ENCODE peak calls at places on chromosomes 3 and 15, in eight cellular contexts. One of them, this sample, is unnamed.

GRCh38 chr15:31325432-31325975 is 1.1 kb upstream of the KLF13 start:
- DNase-seq in spleen: peak
- DNase-seq in HL-60: peak
- DNase-seq in AG09319: no peak
- DNase-seq in epithelial cell of esophagus: peak
- DNase-seq in sigmoid colon: peak
- DNase-seq in kidney tubule cell: no peak
- DNase-seq in amniotic stem cell: no peak
- DNase-seq in this sample: no peak

GRCh38 chr15:41480396-41481140 is 13.1 kb upstream of the ITPKA start:
- DNase-seq in spleen: no peak
- DNase-seq in HL-60: no peak
- DNase-seq in AG09319: no peak
- DNase-seq in epithelial cell of esophagus: no peak
- DNase-seq in sigmoid colon: no peak
- DNase-seq in kidney tubule cell: no peak
- DNase-seq in amniotic stem cell: no peak
- DNase-seq in this sample: no peak

GRCh38 chr15:80780416-80781221 is 1.4 kb downstream of the CEMIP start:
- DNase-seq in spleen: no peak
- DNase-seq in HL-60: no peak
- DNase-seq in AG09319: no peak
- DNase-seq in epithelial cell of esophagus: peak
- DNase-seq in sigmoid colon: no peak
- DNase-seq in kidney tubule cell: peak
- DNase-seq in amniotic stem cell: no peak
- DNase-seq in this sample: peak

GRCh38 chr3:108223928-108224327 is 1.7 kb upstream of the IFT57 start:
- DNase-seq in spleen: no peak
- DNase-seq in HL-60: peak
- DNase-seq in AG09319: no peak
- DNase-seq in epithelial cell of esophagus: peak
- DNase-seq in sigmoid colon: no peak
- DNase-seq in kidney tubule cell: no peak
- DNase-seq in amniotic stem cell: no peak
- DNase-seq in this sample: no peak

GRCh38 chr3:45647148-45647619 is 42.0 kb upstream of the SACM1L start:
- DNase-seq in spleen: no peak
- DNase-seq in HL-60: peak
- DNase-seq in AG09319: no peak
- DNase-seq in epithelial cell of esophagus: peak
- DNase-seq in sigmoid colon: no peak
- DNase-seq in kidney tubule cell: peak
- DNase-seq in amniotic stem cell: peak
- DNase-seq in this sample: peak

GRCh38 chr3:193470710-193471109 is 84.0 kb downstream of the ATP13A4 start:
- DNase-seq in spleen: no peak
- DNase-seq in HL-60: no peak
- DNase-seq in AG09319: no peak
- DNase-seq in epithelial cell of esophagus: no peak
- DNase-seq in sigmoid colon: no peak
- DNase-seq in kidney tubule cell: no peak
- DNase-seq in amniotic stem cell: no peak
- DNase-seq in this sample: no peak

GRCh38 chr15:69881310-69881660 is 216.4 kb downstream of the TLE3 start:
- DNase-seq in spleen: no peak
- DNase-seq in HL-60: no peak
- DNase-seq in AG09319: no peak
- DNase-seq in epithelial cell of esophagus: peak
- DNase-seq in sigmoid colon: no peak
- DNase-seq in kidney tubule cell: peak
- DNase-seq in amniotic stem cell: no peak
- DNase-seq in this sample: peak

GRCh38 chr3:133040696-133041523 is 2.7 kb downstream of the TMEM108 start:
- DNase-seq in spleen: no peak
- DNase-seq in HL-60: peak
- DNase-seq in AG09319: peak
- DNase-seq in epithelial cell of esophagus: peak
- DNase-seq in sigmoid colon: peak
- DNase-seq in kidney tubule cell: peak
- DNase-seq in amniotic stem cell: peak
- DNase-seq in this sample: peak

GRCh38 chr3:45896956-45897355 is 10.6 kb downstream of the CCR9 start:
- DNase-seq in spleen: no peak
- DNase-seq in HL-60: no peak
- DNase-seq in AG09319: no peak
- DNase-seq in epithelial cell of esophagus: peak
- DNase-seq in sigmoid colon: no peak
- DNase-seq in kidney tubule cell: peak
- DNase-seq in amniotic stem cell: no peak
- DNase-seq in this sample: no peak

GRCh38 chr3:177498037-177498857 is 301.0 kb upstream of the TBL1XR1 start:
- DNase-seq in spleen: no peak
- DNase-seq in HL-60: no peak
- DNase-seq in AG09319: no peak
- DNase-seq in epithelial cell of esophagus: peak
- DNase-seq in sigmoid colon: no peak
- DNase-seq in kidney tubule cell: peak
- DNase-seq in amniotic stem cell: no peak
- DNase-seq in this sample: peak

GRCh38 chr3:52313774-52314188 is 2.3 kb upstream of the DNAH1 start:
- DNase-seq in spleen: no peak
- DNase-seq in HL-60: no peak
- DNase-seq in AG09319: no peak
- DNase-seq in epithelial cell of esophagus: no peak
- DNase-seq in sigmoid colon: no peak
- DNase-seq in kidney tubule cell: peak
- DNase-seq in amniotic stem cell: no peak
- DNase-seq in this sample: no peak

GRCh38 chr3:38131621-38132369 is 5.1 kb downstream of the ACAA1 start:
- DNase-seq in spleen: no peak
- DNase-seq in HL-60: peak
- DNase-seq in AG09319: no peak
- DNase-seq in epithelial cell of esophagus: peak
- DNase-seq in sigmoid colon: no peak
- DNase-seq in kidney tubule cell: no peak
- DNase-seq in amniotic stem cell: no peak
- DNase-seq in this sample: no peak

GRCh38 chr3:27219127-27219860 is 149.9 kb downstream of the NEK10 start:
- DNase-seq in spleen: no peak
- DNase-seq in HL-60: no peak
- DNase-seq in AG09319: no peak
- DNase-seq in epithelial cell of esophagus: peak
- DNase-seq in sigmoid colon: no peak
- DNase-seq in kidney tubule cell: peak
- DNase-seq in amniotic stem cell: no peak
- DNase-seq in this sample: peak

GRCh38 chr15:64775551-64776401 is at the start of gene RBPMS2:
- DNase-seq in spleen: no peak
- DNase-seq in HL-60: no peak
- DNase-seq in AG09319: no peak
- DNase-seq in epithelial cell of esophagus: no peak
- DNase-seq in sigmoid colon: peak
- DNase-seq in kidney tubule cell: no peak
- DNase-seq in amniotic stem cell: no peak
- DNase-seq in this sample: no peak

GRCh38 chr3:195698325-195699147 is 22.2 kb upstream of the MUC20 start:
- DNase-seq in spleen: no peak
- DNase-seq in HL-60: no peak
- DNase-seq in AG09319: no peak
- DNase-seq in epithelial cell of esophagus: no peak
- DNase-seq in sigmoid colon: no peak
- DNase-seq in kidney tubule cell: peak
- DNase-seq in amniotic stem cell: no peak
- DNase-seq in this sample: no peak

GRCh38 chr3:103899328-103899727 is 1464.5 kb downstream of the ZPLD1 start:
- DNase-seq in spleen: no peak
- DNase-seq in HL-60: no peak
- DNase-seq in AG09319: no peak
- DNase-seq in epithelial cell of esophagus: no peak
- DNase-seq in sigmoid colon: no peak
- DNase-seq in kidney tubule cell: no peak
- DNase-seq in amniotic stem cell: no peak
- DNase-seq in this sample: no peak

GRCh38 chr3:109973733-109974132 is 636.4 kb upstream of the DPPA4 start:
- DNase-seq in spleen: no peak
- DNase-seq in HL-60: no peak
- DNase-seq in AG09319: no peak
- DNase-seq in epithelial cell of esophagus: peak
- DNase-seq in sigmoid colon: no peak
- DNase-seq in kidney tubule cell: no peak
- DNase-seq in amniotic stem cell: no peak
- DNase-seq in this sample: peak

GRCh38 chr3:11568503-11569155 is 75.1 kb downstream of the VGLL4 start:
- DNase-seq in spleen: no peak
- DNase-seq in HL-60: no peak
- DNase-seq in AG09319: peak
- DNase-seq in epithelial cell of esophagus: peak
- DNase-seq in sigmoid colon: peak
- DNase-seq in kidney tubule cell: peak
- DNase-seq in amniotic stem cell: peak
- DNase-seq in this sample: peak

GRCh38 chr15:95162967-95163531 is 931.7 kb downstream of the MCTP2 start:
- DNase-seq in spleen: no peak
- DNase-seq in HL-60: no peak
- DNase-seq in AG09319: peak
- DNase-seq in epithelial cell of esophagus: peak
- DNase-seq in sigmoid colon: peak
- DNase-seq in kidney tubule cell: peak
- DNase-seq in amniotic stem cell: peak
- DNase-seq in this sample: peak

GRCh38 chr3:125916376-125916978 is 52.5 kb upstream of the ROPN1B start:
- DNase-seq in spleen: peak
- DNase-seq in HL-60: no peak
- DNase-seq in AG09319: peak
- DNase-seq in epithelial cell of esophagus: peak
- DNase-seq in sigmoid colon: no peak
- DNase-seq in kidney tubule cell: peak
- DNase-seq in amniotic stem cell: peak
- DNase-seq in this sample: peak

GRCh38 chr15:62506217-62506805 is 341.2 kb upstream of the C2CD4B start:
- DNase-seq in spleen: no peak
- DNase-seq in HL-60: no peak
- DNase-seq in AG09319: no peak
- DNase-seq in epithelial cell of esophagus: peak
- DNase-seq in sigmoid colon: no peak
- DNase-seq in kidney tubule cell: peak
- DNase-seq in amniotic stem cell: no peak
- DNase-seq in this sample: peak

GRCh38 chr15:64552281-64552948 is 92.0 kb downstream of the ZNF609 start:
- DNase-seq in spleen: no peak
- DNase-seq in HL-60: no peak
- DNase-seq in AG09319: no peak
- DNase-seq in epithelial cell of esophagus: no peak
- DNase-seq in sigmoid colon: no peak
- DNase-seq in kidney tubule cell: peak
- DNase-seq in amniotic stem cell: no peak
- DNase-seq in this sample: no peak

GRCh38 chr3:177111541-177111949 is 85.7 kb downstream of the TBL1XR1 start:
- DNase-seq in spleen: no peak
- DNase-seq in HL-60: no peak
- DNase-seq in AG09319: no peak
- DNase-seq in epithelial cell of esophagus: peak
- DNase-seq in sigmoid colon: no peak
- DNase-seq in kidney tubule cell: peak
- DNase-seq in amniotic stem cell: no peak
- DNase-seq in this sample: no peak

GRCh38 chr3:23421811-23422510 is 218.8 kb downstream of the UBE2E2 start:
- DNase-seq in spleen: no peak
- DNase-seq in HL-60: no peak
- DNase-seq in AG09319: no peak
- DNase-seq in epithelial cell of esophagus: peak
- DNase-seq in sigmoid colon: no peak
- DNase-seq in kidney tubule cell: no peak
- DNase-seq in amniotic stem cell: no peak
- DNase-seq in this sample: no peak

GRCh38 chr3:171712168-171712938 is 97.9 kb downstream of the PLD1 start:
- DNase-seq in spleen: no peak
- DNase-seq in HL-60: no peak
- DNase-seq in AG09319: no peak
- DNase-seq in epithelial cell of esophagus: peak
- DNase-seq in sigmoid colon: no peak
- DNase-seq in kidney tubule cell: peak
- DNase-seq in amniotic stem cell: no peak
- DNase-seq in this sample: peak

GRCh38 chr15:95249524-95249923 is 1018.2 kb downstream of the MCTP2 start:
- DNase-seq in spleen: no peak
- DNase-seq in HL-60: no peak
- DNase-seq in AG09319: no peak
- DNase-seq in epithelial cell of esophagus: no peak
- DNase-seq in sigmoid colon: no peak
- DNase-seq in kidney tubule cell: no peak
- DNase-seq in amniotic stem cell: no peak
- DNase-seq in this sample: no peak

GRCh38 chr15:50148362-50148963 is 29.4 kb upstream of the ATP8B4 start:
- DNase-seq in spleen: no peak
- DNase-seq in HL-60: no peak
- DNase-seq in AG09319: peak
- DNase-seq in epithelial cell of esophagus: peak
- DNase-seq in sigmoid colon: no peak
- DNase-seq in kidney tubule cell: peak
- DNase-seq in amniotic stem cell: peak
- DNase-seq in this sample: no peak

GRCh38 chr15:95944193-95944592 is 386.3 kb upstream of the NR2F2 start:
- DNase-seq in spleen: no peak
- DNase-seq in HL-60: no peak
- DNase-seq in AG09319: no peak
- DNase-seq in epithelial cell of esophagus: no peak
- DNase-seq in sigmoid colon: no peak
- DNase-seq in kidney tubule cell: no peak
- DNase-seq in amniotic stem cell: no peak
- DNase-seq in this sample: no peak

GRCh38 chr3:188842628-188843027 is 329.1 kb upstream of the TPRG1 start:
- DNase-seq in spleen: no peak
- DNase-seq in HL-60: peak
- DNase-seq in AG09319: no peak
- DNase-seq in epithelial cell of esophagus: peak
- DNase-seq in sigmoid colon: no peak
- DNase-seq in kidney tubule cell: no peak
- DNase-seq in amniotic stem cell: no peak
- DNase-seq in this sample: peak

GRCh38 chr3:81462921-81463320 is 298.5 kb downstream of the GBE1 start:
- DNase-seq in spleen: no peak
- DNase-seq in HL-60: no peak
- DNase-seq in AG09319: no peak
- DNase-seq in epithelial cell of esophagus: no peak
- DNase-seq in sigmoid colon: no peak
- DNase-seq in kidney tubule cell: no peak
- DNase-seq in amniotic stem cell: no peak
- DNase-seq in this sample: no peak

GRCh38 chr3:28935141-28935540 is 345.7 kb upstream of the RBMS3 start:
- DNase-seq in spleen: no peak
- DNase-seq in HL-60: no peak
- DNase-seq in AG09319: no peak
- DNase-seq in epithelial cell of esophagus: no peak
- DNase-seq in sigmoid colon: no peak
- DNase-seq in kidney tubule cell: no peak
- DNase-seq in amniotic stem cell: no peak
- DNase-seq in this sample: no peak

GRCh38 chr3:42736081-42736480 is 33.5 kb upstream of the HHATL start:
- DNase-seq in spleen: no peak
- DNase-seq in HL-60: no peak
- DNase-seq in AG09319: no peak
- DNase-seq in epithelial cell of esophagus: no peak
- DNase-seq in sigmoid colon: no peak
- DNase-seq in kidney tubule cell: no peak
- DNase-seq in amniotic stem cell: no peak
- DNase-seq in this sample: no peak

GRCh38 chr3:138307896-138308295 is 21.8 kb downstream of the NME9 start:
- DNase-seq in spleen: no peak
- DNase-seq in HL-60: no peak
- DNase-seq in AG09319: no peak
- DNase-seq in epithelial cell of esophagus: no peak
- DNase-seq in sigmoid colon: no peak
- DNase-seq in kidney tubule cell: no peak
- DNase-seq in amniotic stem cell: no peak
- DNase-seq in this sample: no peak

GRCh38 chr15:69665641-69666091 is 213.0 kb downstream of the RPLP1 start:
- DNase-seq in spleen: no peak
- DNase-seq in HL-60: peak
- DNase-seq in AG09319: no peak
- DNase-seq in epithelial cell of esophagus: no peak
- DNase-seq in sigmoid colon: no peak
- DNase-seq in kidney tubule cell: no peak
- DNase-seq in amniotic stem cell: no peak
- DNase-seq in this sample: no peak

This sample was measured in foreskin keratinocyte.